ENCODE peak calls at places on chromosomes 4 and X, in six cellular contexts. G is thoracic aorta, F is fibroblast of mammary gland, Q is fibroblast of lung, I is fibroblast of pulmonary artery, U is heart left ventricle. N is an unnamed sample.

GRCh38 chr4:30264465-30264864 is 455.7 kb upstream of the PCDH7 start:
- DNase-seq in I (no peak), Q (no peak), U (no peak), G (no peak), F (no peak), N (no peak)

GRCh38 chrX:2538016-2538415 is 37.2 kb upstream of the DHRSX start:
- DNase-seq in Q (no peak), U (no peak), G (no peak), F (no peak), I (no peak), N (no peak)

GRCh38 chr4:152100378-152101201 is 339.8 kb upstream of the GATB start:
- DNase-seq in U (no peak), G (no peak), Q (no peak), I (no peak), F (no peak), N (no peak)

GRCh38 chr4:82467442-82467841 is 37.1 kb downstream of the ENOPH1 start:
- DNase-seq in U (no peak), I (peak; percentile 89), Q (peak; percentile 8), F (peak; percentile 41), G (no peak), N (no peak)

GRCh38 chr4:26958925-26959653 is 98.4 kb downstream of the STIM2 start:
- DNase-seq in U (no peak), F (no peak), G (no peak), Q (no peak), I (no peak), N (no peak)

GRCh38 chr4:182101618-182102017 is 141.6 kb upstream of the TENM3 start:
- DNase-seq in G (no peak), U (no peak), F (no peak), I (no peak), Q (no peak), N (no peak)

GRCh38 chr4:24880171-24880570 is 32.7 kb downstream of the CCDC149 start:
- DNase-seq in G (no peak), Q (no peak), F (peak; percentile 16), U (no peak), I (peak; percentile 4), N (no peak)

GRCh38 chr4:117983541-117984451 is 50.5 kb upstream of the NDST3 start:
- DNase-seq in I (peak; percentile 0), U (no peak), F (no peak), Q (no peak), G (no peak), N (peak; percentile 78)

GRCh38 chrX:13376857-13377441 is 57.1 kb upstream of the ATXN3L start:
- DNase-seq in Q (peak; percentile 98), F (peak; percentile 98), U (no peak), I (peak; percentile 96), G (no peak), N (peak; percentile 96)

GRCh38 chrX:51336584-51336983 is 4.0 kb downstream of the NUDT10 start:
- DNase-seq in G (no peak), I (peak; percentile 50), F (peak; percentile 57), Q (peak; percentile 58), U (no peak), N (peak; percentile 47)

GRCh38 chrX:17736856-17737706 is at the start of gene SCML1:
- DNase-seq in Q (peak; percentile 98), U (peak; percentile 96), G (peak; percentile 92), F (peak; percentile 93), I (peak; percentile 97), N (peak; percentile 97)

GRCh38 chrX:54920610-54921426 is at the start of gene TRO:
- DNase-seq in F (no peak), G (no peak), U (no peak), Q (peak; percentile 13), I (no peak), N (peak; percentile 4)

GRCh38 chr4:188660796-188661195 is 521.6 kb downstream of the TRIML1 start:
- DNase-seq in F (no peak), Q (no peak), I (no peak), U (no peak), G (no peak), N (no peak)

GRCh38 chr4:48777739-48778138 is 2.3 kb downstream of the FRYL start:
- DNase-seq in F (no peak), I (no peak), Q (no peak), G (no peak), U (no peak), N (no peak)

GRCh38 chr4:29326816-29327215 is 1393.4 kb upstream of the PCDH7 start:
- DNase-seq in I (peak; percentile 20), G (no peak), U (no peak), F (no peak), Q (no peak), N (peak; percentile 29)

GRCh38 chr4:104352211-104352610 is 142.5 kb downstream of the CXXC4 start:
- DNase-seq in G (no peak), I (no peak), Q (no peak), F (no peak), U (no peak), N (no peak)

GRCh38 chrX:8897259-8897658 is 96.1 kb upstream of the FAM9A start:
- DNase-seq in I (no peak), Q (peak; percentile 42), G (no peak), F (peak; percentile 54), U (no peak), N (no peak)

GRCh38 chr4:31370866-31371465 is 650.8 kb downstream of the PCDH7 start:
- DNase-seq in G (no peak), U (no peak), I (peak; percentile 71), F (peak; percentile 58), Q (peak; percentile 67), N (peak; percentile 60)

GRCh38 chr4:114677346-114677979 is 78.9 kb downstream of the UGT8 start:
- DNase-seq in Q (no peak), I (no peak), F (no peak), G (no peak), U (no peak), N (no peak)

GRCh38 chrX:76148753-76149152 is 24.1 kb upstream of the PBDC1 start:
- DNase-seq in I (peak; percentile 32), F (peak; percentile 43), Q (peak; percentile 60), G (no peak), U (no peak), N (peak; percentile 62)

GRCh38 chr4:176778063-176778462 is 14.7 kb downstream of the VEGFC start:
- DNase-seq in I (peak; percentile 83), Q (peak; percentile 82), G (no peak), U (no peak), F (peak; percentile 80), N (peak; percentile 80)

GRCh38 chr4:40185830-40186664 is 10.8 kb upstream of the RHOH start:
- DNase-seq in F (peak; percentile 90), G (no peak), Q (no peak), U (no peak), I (no peak), N (no peak)

GRCh38 chrX:135632353-135632752 is 81.1 kb upstream of the CT45A1 start:
- DNase-seq in I (no peak), G (no peak), Q (no peak), U (no peak), F (no peak), N (no peak)

GRCh38 chr4:127668770-127669169 is 36.0 kb downstream of the INTU start:
- DNase-seq in F (no peak), I (peak; percentile 4), G (no peak), Q (no peak), U (no peak), N (peak; percentile 10)

DNA sequence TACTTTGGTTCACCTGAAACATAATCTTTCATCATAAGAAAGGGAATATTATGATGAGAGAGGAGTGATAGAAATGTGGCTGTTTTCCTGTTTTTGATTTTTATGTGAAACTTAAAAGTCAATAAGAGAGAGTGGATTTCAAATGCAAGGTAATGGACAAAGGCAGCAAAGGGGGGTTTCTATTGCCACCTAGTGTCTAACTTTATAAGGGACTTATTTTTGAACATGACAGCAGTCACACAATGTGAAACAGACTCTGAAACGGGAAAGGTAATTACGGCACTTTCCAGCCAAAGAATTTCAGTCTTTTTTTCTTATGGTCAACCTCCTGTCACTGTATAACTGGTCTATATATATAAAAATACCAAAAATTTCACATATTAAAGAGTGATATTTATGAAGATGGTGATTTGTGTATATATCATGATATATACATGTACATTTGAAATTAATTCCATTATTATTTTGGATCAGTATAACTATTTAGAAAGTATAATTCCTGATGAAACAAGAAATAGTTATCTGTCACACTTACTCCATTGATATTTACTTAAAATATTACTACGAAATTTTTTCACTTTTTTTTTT is 127.1 kb downstream of the FBXO8 start:
- DNase-seq in I (peak; percentile 81), Q (peak; percentile 78), G (no peak), U (no peak), F (peak; percentile 76), N (peak; percentile 58)
- H3K4me3 ChIP-seq in I (no peak overlapping the region), Q (no peak overlapping the region), G (peak overlapping the region; percentile 36), U (no peak overlapping the region), F (no peak overlapping the region), N (no peak overlapping the region)

DNA sequence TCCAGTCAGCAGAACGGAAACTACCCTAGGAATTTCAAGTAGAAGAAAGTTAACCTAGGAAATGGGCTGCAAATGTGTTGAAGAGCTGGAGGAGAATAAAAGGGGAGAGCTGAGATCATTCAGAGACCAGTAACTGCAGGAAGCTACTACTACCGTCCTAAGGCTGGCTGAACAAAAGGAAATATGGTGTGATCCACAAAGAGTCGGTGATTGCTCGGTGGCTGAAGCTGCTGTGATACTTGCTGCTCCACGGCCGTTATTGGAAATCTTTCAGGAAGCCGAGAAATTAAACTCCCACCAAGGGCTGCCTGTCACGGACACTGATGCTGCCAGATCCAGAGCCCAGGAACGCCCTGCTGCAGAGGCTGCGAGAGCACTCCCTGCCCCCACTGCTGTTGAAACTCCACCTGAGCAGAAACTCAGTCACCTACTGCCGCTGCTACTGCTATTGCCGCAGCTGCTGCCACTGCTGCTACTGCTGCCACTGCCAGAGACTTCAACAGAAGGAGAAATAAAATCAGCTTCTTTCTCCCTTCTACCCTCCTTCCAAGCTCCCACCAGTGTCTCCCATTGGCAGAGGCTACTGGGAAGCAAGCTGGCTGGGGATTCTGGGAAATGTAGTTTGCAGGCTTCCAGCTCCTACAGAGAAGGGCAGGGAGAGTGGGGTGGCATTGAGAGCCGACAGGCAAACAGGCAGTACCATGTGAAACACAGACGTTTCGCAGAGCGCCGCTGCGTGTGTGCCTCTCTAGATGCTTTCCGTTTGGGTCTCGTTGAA is 125.9 kb upstream of the ENPP6 start:
- DNase-seq in I (peak; percentile 78), U (peak; percentile 75), F (peak; percentile 75), Q (peak; percentile 78), G (peak; percentile 38), N (peak; percentile 74)
- H3K4me3 ChIP-seq in I (peak overlapping the region; percentile 81), U (peak overlapping the region; percentile 31), F (peak overlapping the region; percentile 83), Q (peak overlapping the region; percentile 70), G (peak overlapping the region; percentile 75), N (peak overlapping the region; percentile 77)

GRCh38 chrX:130714665-130715064 is 188.3 kb downstream of the ENOX2 start:
- DNase-seq in U (no peak), G (no peak), I (no peak), F (no peak), Q (no peak), N (no peak)

GRCh38 chrX:130718137-130718536 is 184.9 kb downstream of the ENOX2 start:
- DNase-seq in I (no peak), F (no peak), Q (no peak), U (no peak), G (no peak), N (no peak)

GRCh38 chrX:130716822-130717405 is 186.1 kb downstream of the ENOX2 start:
- DNase-seq in Q (no peak), U (no peak), I (no peak), F (no peak), G (no peak), N (no peak)

GRCh38 chrX:130714135-130714534 is 188.9 kb downstream of the ENOX2 start:
- DNase-seq in F (no peak), U (no peak), I (no peak), G (no peak), Q (no peak), N (no peak)

GRCh38 chrX:130715299-130715698 is 187.7 kb downstream of the ENOX2 start:
- DNase-seq in F (peak; percentile 4), Q (peak; percentile 1), I (peak; percentile 17), U (no peak), G (no peak), N (peak; percentile 44)
- H3K4me3 ChIP-seq in F (no peak overlapping the region), Q (no peak overlapping the region), I (no peak overlapping the region), U (no peak overlapping the region), G (no peak overlapping the region), N (no peak overlapping the region)

GRCh38 chr4:80268081-80268823 is 1.8 kb downstream of the FGF5 start:
- DNase-seq in I (peak; percentile 39), Q (peak; percentile 67), G (no peak), U (no peak), F (peak; percentile 42), N (peak; percentile 67)
- H3K4me3 ChIP-seq in I (peak overlapping the region; percentile 87), Q (peak overlapping the region; percentile 64), G (peak overlapping the region; percentile 5), U (no peak overlapping the region), F (peak overlapping the region; percentile 91), N (peak overlapping the region; percentile 90)